ENCODE peak calls at places on chromosomes 5 and 9, in eight cellular contexts. D, M, L, N, O, T, P and U are unnamed samples.

GRCh38 chr5:71706906-71707305 is 12.2 kb upstream of the CARTPT start:
- DNase-seq in O (no peak), M (no peak), N (no peak), L (no peak), D (no peak), P (no peak), T (no peak), U (no peak)

GRCh38 chr5:141398608-141399007 is 861 bp downstream of the PCDHGB5 start:
- DNase-seq in L (no peak), M (no peak), T (no peak), D (no peak), N (no peak), P (no peak), O (no peak), U (no peak)

GRCh38 chr9:87193925-87194380 is 246.6 kb upstream of the GAS1 start:
- DNase-seq in T (no peak), O (no peak), P (no peak), M (no peak), N (peak; percentile 83), L (no peak), D (no peak), U (no peak)

GRCh38 chr9:127587966-127588365 is 24.1 kb upstream of the STXBP1 start:
- DNase-seq in N (no peak), O (no peak), L (no peak), T (no peak), D (no peak), P (no peak), M (no peak), U (no peak)

GRCh38 chr9:675697-676370 is 165.7 kb upstream of the DMRT1 start:
- DNase-seq in M (no peak), T (no peak), O (no peak), L (no peak), P (no peak), N (no peak), D (no peak), U (no peak)

GRCh38 chr5:23001120-23001519 is 148.0 kb upstream of the CDH12 start:
- DNase-seq in L (no peak), P (no peak), T (no peak), M (no peak), D (no peak), N (no peak), O (no peak), U (no peak)

GRCh38 chr9:131121346-131121745 is 4.0 kb upstream of the NUP214 start:
- DNase-seq in L (no peak), P (no peak), M (no peak), T (no peak), N (no peak), D (no peak), O (no peak), U (no peak)

GRCh38 chr5:103132684-103133083 is 12.6 kb downstream of the PPIP5K2 start:
- DNase-seq in T (no peak), O (no peak), L (no peak), M (no peak), N (no peak), P (no peak), D (no peak), U (no peak)

GRCh38 chr5:2634399-2635176 is 116.9 kb downstream of the IRX2 start:
- DNase-seq in T (peak; percentile 50), M (no peak), O (no peak), P (no peak), D (no peak), N (no peak), L (no peak), U (no peak)

GRCh38 chr5:179819296-179820126 is 1.2 kb upstream of the SQSTM1 start:
- DNase-seq in N (peak; percentile 81), O (peak; percentile 69), T (peak; percentile 90), M (peak; percentile 52), L (peak; percentile 67), P (peak; percentile 77), D (peak; percentile 91), U (peak; percentile 61)

GRCh38 chr5:30113542-30113941 is 1079.9 kb upstream of the CDH6 start:
- DNase-seq in D (no peak), N (peak; percentile 6), P (no peak), O (no peak), L (no peak), T (no peak), M (no peak), U (no peak)

GRCh38 chr5:27748847-27749246 is 710.5 kb upstream of the CDH9 start:
- DNase-seq in M (no peak), T (no peak), O (no peak), D (no peak), P (no peak), N (no peak), L (no peak), U (no peak)

GRCh38 chr5:62589504-62589903 is 10.9 kb downstream of the LRRC70 start:
- DNase-seq in T (no peak), N (no peak), M (no peak), D (no peak), P (no peak), L (no peak), O (no peak), U (no peak)

GRCh38 chr9:127539259-127539981 is 72.7 kb upstream of the STXBP1 start:
- DNase-seq in M (no peak), T (no peak), N (no peak), P (no peak), L (no peak), D (no peak), O (no peak), U (no peak)

GRCh38 chr5:103424453-103425205 is 138.0 kb downstream of the NUDT12 start:
- DNase-seq in P (no peak), N (peak; percentile 29), D (no peak), O (no peak), T (no peak), L (no peak), M (no peak), U (no peak)

GRCh38 chr5:176364765-176365662 is at the start of gene ARL10:
- DNase-seq in O (peak; percentile 85), L (no peak), D (no peak), T (peak; percentile 43), N (peak; percentile 38), P (no peak), M (peak; percentile 63), U (peak; percentile 81)

GRCh38 chr9:22469928-22470544 is 23.4 kb downstream of the DMRTA1 start:
- DNase-seq in M (peak; percentile 44), D (no peak), P (no peak), L (peak; percentile 23), O (no peak), T (peak; percentile 41), N (peak; percentile 29), U (no peak)

DNA sequence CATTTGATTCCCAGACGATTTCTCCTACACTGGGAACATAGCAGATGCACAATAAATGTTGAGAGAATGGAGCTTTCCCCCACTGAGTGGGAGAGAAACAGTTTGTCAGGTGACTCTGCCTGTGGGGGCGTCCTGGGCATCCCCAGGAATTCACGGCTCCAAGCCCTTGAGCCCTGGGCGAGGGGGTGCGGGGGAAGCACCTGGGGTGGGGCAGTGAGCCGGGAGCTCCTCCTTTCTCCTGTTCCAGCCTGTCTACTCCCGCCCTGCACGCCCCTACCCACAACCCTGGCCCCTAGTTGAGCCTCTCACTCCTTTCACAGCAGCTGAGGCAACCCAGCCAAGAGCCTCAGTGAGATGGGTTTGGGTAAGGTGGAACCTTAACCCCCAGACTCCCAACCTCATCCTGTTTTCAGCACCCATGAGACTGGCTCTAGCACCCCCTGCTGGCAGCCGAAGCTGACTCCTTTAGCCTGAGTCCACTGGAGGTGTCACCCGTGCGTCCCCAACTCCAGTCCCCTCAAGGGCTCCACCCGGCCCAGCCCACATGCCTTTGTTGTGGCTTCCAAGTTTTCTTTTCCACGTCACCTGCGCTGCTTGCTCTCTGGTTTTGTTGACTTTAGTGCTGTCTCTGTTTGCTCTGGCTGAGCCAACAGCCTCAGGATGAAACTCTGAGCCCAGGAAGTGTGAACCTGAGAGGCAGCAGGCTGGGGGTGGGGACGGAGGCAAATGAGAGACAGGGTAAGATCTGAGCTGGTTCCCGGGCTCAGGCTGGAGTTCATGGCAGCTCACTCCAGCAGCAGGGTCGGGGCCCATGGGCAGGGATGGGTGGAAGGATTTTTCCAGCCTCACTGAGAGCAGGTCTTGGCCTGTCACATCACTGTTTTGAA is 13.0 kb upstream of the AQP7 start:
- DNase-seq in L (peak; percentile 95), N (peak; percentile 52), T (peak; percentile 88), O (peak; percentile 81), D (no peak), P (peak; percentile 93), M (peak; percentile 80), U (peak; percentile 84)
- TF ChIP-seq CTCF in L (peak; percentile 77), N (peak; percentile 85), T (peak; percentile 86), O (peak; percentile 80), D (peak; percentile 64), P (no peak), M (peak; percentile 58), U (peak; percentile 69)

GRCh38 chr5:95646569-95647330 is at the start of gene RFESD:
- DNase-seq in N (peak; percentile 96), M (peak; percentile 96), O (peak; percentile 89), D (peak; percentile 98), P (peak; percentile 100), L (peak; percentile 99), T (peak; percentile 99), U (peak; percentile 93)
- TF ChIP-seq CTCF in N (peak; percentile 21), M (no peak), O (no peak), D (no peak), P (no peak), L (peak; percentile 19), T (peak; percentile 31), U (no peak)

DNA sequence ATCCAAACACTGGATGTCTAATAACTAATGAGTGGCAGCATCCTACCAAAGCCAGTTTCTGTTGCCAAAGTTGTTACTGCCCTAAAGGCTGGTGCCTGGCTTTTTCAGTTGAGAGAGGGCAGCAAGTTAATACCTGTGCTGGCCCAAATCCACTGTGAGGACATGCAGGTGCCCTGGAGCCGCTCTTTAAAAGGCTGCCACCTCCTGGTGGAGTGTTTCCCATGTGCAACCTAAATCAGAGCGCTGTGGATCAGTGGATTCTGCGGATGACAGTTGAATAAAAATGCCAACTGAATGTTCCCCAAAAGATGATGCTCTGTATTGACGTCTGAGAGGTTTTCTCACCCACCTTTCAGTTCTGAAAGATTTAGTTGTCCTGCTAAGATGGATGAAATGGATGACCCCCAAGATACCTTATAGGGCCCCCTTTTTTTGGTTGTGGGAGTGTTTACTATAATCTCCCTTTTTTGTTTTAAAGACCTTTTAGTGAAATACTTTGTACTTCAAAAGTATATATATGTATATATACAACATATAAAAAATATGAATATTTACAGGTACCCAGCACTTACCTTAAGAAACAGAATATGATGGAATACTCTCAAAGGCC is 146.4 kb downstream of the EGFLAM start:
- DNase-seq in P (peak; percentile 36), N (no peak), O (no peak), D (no peak), L (no peak), M (peak; percentile 18), T (peak; percentile 69), U (no peak)
- TF ChIP-seq CTCF in P (no peak), N (no peak), O (peak; percentile 20), D (peak; percentile 18), L (no peak), M (peak; percentile 31), T (peak; percentile 78), U (no peak)

DNA sequence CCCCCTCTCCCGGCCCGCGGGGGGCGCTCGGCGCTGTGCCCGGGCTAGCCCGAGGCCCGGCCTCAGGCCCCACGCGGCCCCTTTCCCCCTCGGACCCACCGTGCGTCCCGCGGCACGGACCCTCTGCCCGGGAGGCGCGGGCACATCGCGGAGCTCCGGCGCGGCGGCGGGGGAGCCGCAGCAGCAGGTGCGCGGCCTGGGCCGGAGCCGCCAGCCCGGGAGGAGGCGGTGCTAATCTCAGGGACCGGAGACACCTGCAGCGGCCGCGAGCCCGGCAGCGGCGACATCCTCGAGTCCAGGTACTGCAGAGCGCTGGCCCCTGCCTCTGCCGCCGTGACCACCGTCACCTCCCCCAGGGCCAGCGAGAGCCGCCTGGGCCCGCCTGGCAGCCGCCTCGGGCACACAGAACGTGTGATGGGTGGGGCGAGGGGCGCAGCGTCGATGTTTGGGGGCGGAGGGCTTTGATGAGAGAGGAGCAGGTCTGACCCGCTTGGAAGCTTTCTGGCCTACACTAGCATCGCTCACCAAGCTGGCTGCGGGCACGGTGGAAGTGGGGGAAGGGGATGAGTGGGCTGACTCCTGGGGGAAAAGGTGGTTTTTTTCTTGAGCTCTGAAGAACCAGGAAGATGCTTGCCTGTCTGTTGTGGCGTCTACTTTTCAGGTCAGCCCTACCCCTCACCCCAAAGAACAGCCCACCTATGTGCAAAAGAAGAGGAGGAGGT is 524 bp downstream of the CYFIP2 start:
- DNase-seq in T (peak; percentile 61), L (peak; percentile 48), M (peak; percentile 52), O (peak; percentile 65), P (peak; percentile 50), D (no peak), N (no peak), U (peak; percentile 61)
- TF ChIP-seq CTCF in T (no peak), L (no peak), M (no peak), O (peak; percentile 46), P (no peak), D (peak; percentile 33), N (no peak), U (peak; percentile 29)